ENCODE peak calls at places on chromosomes 5 and 9, in eight cellular contexts. One of them, this sample, is unnamed.

GRCh38 chr9:129803679-129804065 is 688 bp downstream of the TOR1B start:
- DNase-seq in body of pancreas: no peak
- DNase-seq in transverse colon: no peak
- DNase-seq in fibroblast of lung: no peak
- DNase-seq in cardiac muscle cell: no peak
- DNase-seq in suprapubic skin: no peak
- DNase-seq in psoas muscle: no peak
- DNase-seq in GM23338: no peak
- DNase-seq in this sample: no peak

GRCh38 chr5:3899093-3899492 is 303.5 kb downstream of the IRX1 start:
- DNase-seq in body of pancreas: no peak
- DNase-seq in transverse colon: no peak
- DNase-seq in fibroblast of lung: no peak
- DNase-seq in cardiac muscle cell: no peak
- DNase-seq in suprapubic skin: no peak
- DNase-seq in psoas muscle: no peak
- DNase-seq in GM23338: no peak
- DNase-seq in this sample: no peak

GRCh38 chr5:136594416-136594815 is 229.1 kb upstream of the TRPC7 start:
- DNase-seq in body of pancreas: no peak
- DNase-seq in transverse colon: no peak
- DNase-seq in fibroblast of lung: no peak
- DNase-seq in cardiac muscle cell: no peak
- DNase-seq in suprapubic skin: no peak
- DNase-seq in psoas muscle: no peak
- DNase-seq in GM23338: no peak
- DNase-seq in this sample: no peak

GRCh38 chr9:21266733-21267132 is 26.9 kb upstream of the IFNA14 start:
- DNase-seq in body of pancreas: no peak
- DNase-seq in transverse colon: no peak
- DNase-seq in fibroblast of lung: no peak
- DNase-seq in cardiac muscle cell: no peak
- DNase-seq in suprapubic skin: no peak
- DNase-seq in psoas muscle: no peak
- DNase-seq in GM23338: peak; percentile 24
- DNase-seq in this sample: no peak

GRCh38 chr9:116174347-116174746 is 20.8 kb downstream of the PAPPA start:
- DNase-seq in body of pancreas: peak; percentile 63
- DNase-seq in transverse colon: no peak
- DNase-seq in fibroblast of lung: peak; percentile 51
- DNase-seq in cardiac muscle cell: no peak
- DNase-seq in suprapubic skin: no peak
- DNase-seq in psoas muscle: no peak
- DNase-seq in GM23338: no peak
- DNase-seq in this sample: no peak

GRCh38 chr9:16341176-16341575 is 529.3 kb downstream of the BNC2 start:
- DNase-seq in body of pancreas: no peak
- DNase-seq in transverse colon: no peak
- DNase-seq in fibroblast of lung: no peak
- DNase-seq in cardiac muscle cell: no peak
- DNase-seq in suprapubic skin: no peak
- DNase-seq in psoas muscle: no peak
- DNase-seq in GM23338: no peak
- DNase-seq in this sample: peak; percentile 14

GRCh38 chr5:31937703-31938102 is 236.4 kb downstream of the GOLPH3 start:
- DNase-seq in body of pancreas: no peak
- DNase-seq in transverse colon: no peak
- DNase-seq in fibroblast of lung: no peak
- DNase-seq in cardiac muscle cell: no peak
- DNase-seq in suprapubic skin: no peak
- DNase-seq in psoas muscle: no peak
- DNase-seq in GM23338: no peak
- DNase-seq in this sample: no peak

GRCh38 chr9:109307380-109308240 is 13.2 kb downstream of the EPB41L4B start:
- DNase-seq in body of pancreas: peak; percentile 73
- DNase-seq in transverse colon: peak; percentile 90
- DNase-seq in fibroblast of lung: no peak
- DNase-seq in cardiac muscle cell: no peak
- DNase-seq in suprapubic skin: no peak
- DNase-seq in psoas muscle: peak; percentile 57
- DNase-seq in GM23338: no peak
- DNase-seq in this sample: no peak

DNA sequence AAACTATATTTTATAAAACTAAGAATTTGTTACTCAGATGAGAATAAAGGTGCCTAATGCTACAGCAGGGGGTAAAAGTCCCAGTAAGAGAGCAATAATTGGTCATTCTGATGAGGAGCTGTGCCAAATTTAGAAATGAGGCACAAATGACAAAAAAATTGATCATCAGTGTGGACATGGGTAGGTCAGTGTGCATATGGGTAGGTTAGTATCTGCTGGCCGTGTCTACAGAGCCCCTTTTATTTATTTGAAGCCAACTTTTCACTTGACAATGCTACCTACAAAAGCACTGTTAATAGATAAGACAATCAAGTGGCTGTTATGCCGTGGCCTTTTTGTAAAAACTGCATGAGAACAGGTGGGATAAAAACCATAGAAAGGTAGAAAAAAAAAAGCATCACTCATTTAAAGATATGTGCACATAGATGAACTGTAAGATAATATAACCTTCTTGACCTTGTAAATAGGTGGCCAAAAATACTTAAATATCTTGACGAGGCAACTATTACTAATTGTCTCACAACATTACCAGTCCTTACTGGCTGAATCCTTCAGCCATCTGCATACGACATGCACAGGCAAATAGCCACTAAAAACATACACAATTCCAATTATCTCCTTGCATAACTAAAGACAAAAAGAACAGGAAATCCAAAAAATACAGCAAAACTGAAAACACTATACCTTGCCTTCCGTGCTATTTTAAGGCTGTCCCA is 454.7 kb downstream of the RAB3C start:
- DNase-seq in body of pancreas: no peak
- DNase-seq in transverse colon: no peak
- DNase-seq in fibroblast of lung: peak; percentile 30
- DNase-seq in cardiac muscle cell: no peak
- DNase-seq in suprapubic skin: no peak
- DNase-seq in psoas muscle: no peak
- DNase-seq in GM23338: no peak
- DNase-seq in this sample: no peak
- H3K4me3 ChIP-seq in body of pancreas: no peak overlapping the region
- H3K4me3 ChIP-seq in transverse colon: no peak overlapping the region
- H3K4me3 ChIP-seq in fibroblast of lung: peak overlapping the region; percentile 70
- H3K4me3 ChIP-seq in cardiac muscle cell: peak overlapping the region; percentile 76
- H3K4me3 ChIP-seq in suprapubic skin: peak overlapping the region; percentile 67
- H3K4me3 ChIP-seq in psoas muscle: peak overlapping the region; percentile 87
- H3K4me3 ChIP-seq in GM23338: peak overlapping the region; percentile 91
- H3K4me3 ChIP-seq in this sample: peak overlapping the region; percentile 69

GRCh38 chr5:172756764-172757393 is 14.1 kb downstream of the DUSP1 start:
- DNase-seq in body of pancreas: no peak
- DNase-seq in transverse colon: no peak
- DNase-seq in fibroblast of lung: no peak
- DNase-seq in cardiac muscle cell: no peak
- DNase-seq in suprapubic skin: no peak
- DNase-seq in psoas muscle: no peak
- DNase-seq in GM23338: no peak
- DNase-seq in this sample: no peak

GRCh38 chr5:172760136-172760535 is 10.9 kb downstream of the DUSP1 start:
- DNase-seq in body of pancreas: no peak
- DNase-seq in transverse colon: no peak
- DNase-seq in fibroblast of lung: no peak
- DNase-seq in cardiac muscle cell: no peak
- DNase-seq in suprapubic skin: no peak
- DNase-seq in psoas muscle: no peak
- DNase-seq in GM23338: no peak
- DNase-seq in this sample: no peak

GRCh38 chr5:172758836-172759149 is 12.2 kb downstream of the DUSP1 start:
- DNase-seq in body of pancreas: no peak
- DNase-seq in transverse colon: no peak
- DNase-seq in fibroblast of lung: no peak
- DNase-seq in cardiac muscle cell: no peak
- DNase-seq in suprapubic skin: no peak
- DNase-seq in psoas muscle: no peak
- DNase-seq in GM23338: no peak
- DNase-seq in this sample: no peak

GRCh38 chr5:172757394-172758010 is 13.5 kb downstream of the DUSP1 start:
- DNase-seq in body of pancreas: no peak
- DNase-seq in transverse colon: no peak
- DNase-seq in fibroblast of lung: no peak
- DNase-seq in cardiac muscle cell: no peak
- DNase-seq in suprapubic skin: peak; percentile 60
- DNase-seq in psoas muscle: no peak
- DNase-seq in GM23338: peak; percentile 21
- DNase-seq in this sample: no peak

DNA sequence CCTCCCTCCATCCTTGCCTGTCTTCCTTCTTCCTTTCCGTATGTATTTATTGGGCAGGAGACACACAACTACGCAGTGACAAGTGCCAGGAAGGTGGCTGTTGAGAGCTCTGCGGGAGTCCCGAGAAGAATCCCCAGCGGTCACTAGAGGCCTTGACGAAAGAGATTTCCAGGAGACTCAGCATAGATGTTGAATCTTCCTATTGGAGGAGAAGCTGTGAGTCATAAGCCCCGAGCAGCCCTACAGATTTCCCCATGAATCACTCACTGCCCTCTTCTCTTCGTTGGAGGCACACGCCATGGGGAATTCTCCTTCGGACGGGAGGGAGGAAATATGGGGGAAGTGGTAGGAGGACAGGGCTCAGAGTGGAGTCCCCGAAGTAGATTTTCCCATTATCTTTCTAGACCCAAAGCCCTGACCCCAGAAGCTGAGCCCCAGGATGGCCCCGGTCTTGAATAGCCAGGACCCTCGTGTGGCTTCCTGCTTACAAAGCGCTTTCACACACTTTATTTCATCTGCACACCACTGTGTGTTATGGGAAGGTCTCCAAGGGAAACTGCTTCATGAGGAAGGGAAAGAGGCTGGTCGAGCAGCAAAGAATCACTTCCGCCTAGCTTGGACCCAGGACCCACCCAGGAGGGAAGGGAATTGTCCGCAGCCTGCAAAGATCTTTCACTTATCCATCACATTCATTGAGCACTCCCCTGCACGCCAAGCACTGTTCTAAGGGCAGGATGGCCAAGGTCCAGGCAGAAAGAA is 12.7 kb downstream of the DUSP1 start:
- DNase-seq in body of pancreas: no peak
- DNase-seq in transverse colon: no peak
- DNase-seq in fibroblast of lung: peak; percentile 89
- DNase-seq in cardiac muscle cell: no peak
- DNase-seq in suprapubic skin: peak; percentile 78
- DNase-seq in psoas muscle: no peak
- DNase-seq in GM23338: peak; percentile 65
- DNase-seq in this sample: no peak
- TF ChIP-seq CTCF in body of pancreas: no peak
- TF ChIP-seq CTCF in transverse colon: no peak
- TF ChIP-seq CTCF in fibroblast of lung: peak; percentile 11
- TF ChIP-seq CTCF in cardiac muscle cell: no peak
- TF ChIP-seq CTCF in suprapubic skin: no peak
- TF ChIP-seq CTCF in psoas muscle: no peak
- TF ChIP-seq CTCF in GM23338: no peak
- TF ChIP-seq CTCF in this sample: peak; percentile 5

GRCh38 chr5:138927539-138927938 is 52.4 kb upstream of the LRRTM2 start:
- DNase-seq in body of pancreas: no peak
- DNase-seq in transverse colon: no peak
- DNase-seq in fibroblast of lung: no peak
- DNase-seq in cardiac muscle cell: no peak
- DNase-seq in suprapubic skin: no peak
- DNase-seq in psoas muscle: no peak
- DNase-seq in GM23338: no peak
- DNase-seq in this sample: no peak

GRCh38 chr5:138925090-138925635 is 50.0 kb upstream of the LRRTM2 start:
- DNase-seq in body of pancreas: no peak
- DNase-seq in transverse colon: no peak
- DNase-seq in fibroblast of lung: no peak
- DNase-seq in cardiac muscle cell: no peak
- DNase-seq in suprapubic skin: no peak
- DNase-seq in psoas muscle: no peak
- DNase-seq in GM23338: no peak
- DNase-seq in this sample: no peak

GRCh38 chr5:138927979-138928378 is 52.8 kb upstream of the LRRTM2 start:
- DNase-seq in body of pancreas: peak; percentile 85
- DNase-seq in transverse colon: peak; percentile 43
- DNase-seq in fibroblast of lung: peak; percentile 41
- DNase-seq in cardiac muscle cell: peak; percentile 33
- DNase-seq in suprapubic skin: no peak
- DNase-seq in psoas muscle: peak; percentile 79
- DNase-seq in GM23338: no peak
- DNase-seq in this sample: no peak

GRCh38 chr5:138926688-138927448 is 51.7 kb upstream of the LRRTM2 start:
- DNase-seq in body of pancreas: no peak
- DNase-seq in transverse colon: no peak
- DNase-seq in fibroblast of lung: no peak
- DNase-seq in cardiac muscle cell: no peak
- DNase-seq in suprapubic skin: no peak
- DNase-seq in psoas muscle: no peak
- DNase-seq in GM23338: no peak
- DNase-seq in this sample: no peak

GRCh38 chr5:138926257-138926656 is 51.1 kb upstream of the LRRTM2 start:
- DNase-seq in body of pancreas: no peak
- DNase-seq in transverse colon: no peak
- DNase-seq in fibroblast of lung: no peak
- DNase-seq in cardiac muscle cell: no peak
- DNase-seq in suprapubic skin: no peak
- DNase-seq in psoas muscle: no peak
- DNase-seq in GM23338: no peak
- DNase-seq in this sample: no peak
- H3K36me3 ChIP-seq in body of pancreas: peaks cover 6% of the 10 kb centered on the region
- H3K36me3 ChIP-seq in transverse colon: peaks cover 44% of the 10 kb centered on the region
- H3K36me3 ChIP-seq in fibroblast of lung: peaks cover 26% of the 10 kb centered on the region
- H3K36me3 ChIP-seq in cardiac muscle cell: peaks cover 40% of the 10 kb centered on the region
- H3K36me3 ChIP-seq in suprapubic skin: peaks cover 66% of the 10 kb centered on the region
- H3K36me3 ChIP-seq in psoas muscle: peaks cover 16% of the 10 kb centered on the region
- H3K36me3 ChIP-seq in GM23338: peaks cover 26% of the 10 kb centered on the region
- H3K36me3 ChIP-seq in this sample: peaks cover 37% of the 10 kb centered on the region

GRCh38 chr5:138096997-138097828 is 13.4 kb downstream of the WNT8A start:
- DNase-seq in body of pancreas: no peak
- DNase-seq in transverse colon: no peak
- DNase-seq in fibroblast of lung: no peak
- DNase-seq in cardiac muscle cell: no peak
- DNase-seq in suprapubic skin: no peak
- DNase-seq in psoas muscle: no peak
- DNase-seq in GM23338: no peak
- DNase-seq in this sample: no peak

GRCh38 chr5:138093036-138093435 is 9.2 kb downstream of the WNT8A start:
- DNase-seq in body of pancreas: no peak
- DNase-seq in transverse colon: no peak
- DNase-seq in fibroblast of lung: no peak
- DNase-seq in cardiac muscle cell: no peak
- DNase-seq in suprapubic skin: no peak
- DNase-seq in psoas muscle: no peak
- DNase-seq in GM23338: no peak
- DNase-seq in this sample: no peak

GRCh38 chr5:138092301-138092700 is 8.5 kb downstream of the WNT8A start:
- DNase-seq in body of pancreas: no peak
- DNase-seq in transverse colon: no peak
- DNase-seq in fibroblast of lung: no peak
- DNase-seq in cardiac muscle cell: no peak
- DNase-seq in suprapubic skin: no peak
- DNase-seq in psoas muscle: no peak
- DNase-seq in GM23338: peak; percentile 51
- DNase-seq in this sample: no peak

GRCh38 chr5:138096363-138096762 is 12.5 kb downstream of the WNT8A start:
- DNase-seq in body of pancreas: no peak
- DNase-seq in transverse colon: no peak
- DNase-seq in fibroblast of lung: no peak
- DNase-seq in cardiac muscle cell: no peak
- DNase-seq in suprapubic skin: no peak
- DNase-seq in psoas muscle: no peak
- DNase-seq in GM23338: no peak
- DNase-seq in this sample: no peak

DNA sequence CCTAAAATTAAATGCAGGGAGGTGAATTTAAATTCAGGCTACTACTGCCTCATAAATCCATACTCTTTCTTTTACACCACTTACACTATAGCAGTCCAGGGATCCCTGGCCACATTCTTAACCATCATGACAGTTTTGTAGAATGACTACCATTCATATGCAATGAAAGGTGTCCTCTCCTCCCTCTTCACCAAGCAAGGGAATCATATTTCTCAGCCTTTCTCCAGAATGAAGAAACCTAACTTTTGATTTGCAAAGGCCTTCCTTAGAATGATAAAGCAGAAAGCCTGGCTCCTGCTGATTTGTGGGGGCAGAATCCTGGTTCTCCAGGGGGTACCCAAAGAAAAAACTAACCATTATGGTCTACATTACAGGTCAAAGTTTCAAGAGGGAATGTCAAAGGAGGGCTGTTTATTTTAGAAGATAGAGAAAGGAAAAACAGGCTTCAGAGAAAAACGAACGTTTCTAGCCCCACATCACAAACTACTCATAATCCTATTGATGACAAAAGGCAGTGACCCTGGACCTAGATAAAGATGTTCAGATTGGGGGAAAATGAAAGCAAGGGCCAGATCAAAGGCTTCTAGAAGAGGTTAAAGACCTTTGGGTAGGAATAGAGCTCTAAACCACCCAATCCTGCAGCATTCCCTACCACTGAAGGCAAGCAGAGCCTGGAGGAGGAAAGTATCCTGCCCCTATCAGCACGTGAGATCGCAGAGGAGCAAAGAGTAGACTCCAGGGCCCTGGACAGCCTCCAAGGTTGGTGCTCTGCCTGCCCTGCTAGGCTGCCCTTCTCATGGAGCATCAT is 11.5 kb downstream of the WNT8A start:
- DNase-seq in body of pancreas: no peak
- DNase-seq in transverse colon: no peak
- DNase-seq in fibroblast of lung: no peak
- DNase-seq in cardiac muscle cell: no peak
- DNase-seq in suprapubic skin: no peak
- DNase-seq in psoas muscle: no peak
- DNase-seq in GM23338: peak; percentile 85
- DNase-seq in this sample: no peak
- H3K4me3 ChIP-seq in body of pancreas: no peak overlapping the region
- H3K4me3 ChIP-seq in transverse colon: no peak overlapping the region
- H3K4me3 ChIP-seq in fibroblast of lung: no peak overlapping the region
- H3K4me3 ChIP-seq in cardiac muscle cell: no peak overlapping the region
- H3K4me3 ChIP-seq in suprapubic skin: no peak overlapping the region
- H3K4me3 ChIP-seq in psoas muscle: no peak overlapping the region
- H3K4me3 ChIP-seq in GM23338: peak overlapping the region; percentile 3
- H3K4me3 ChIP-seq in this sample: no peak overlapping the region

This sample was measured in BJ.